ENCODE peak calls at places on chromosomes 2 and 18, in five cellular contexts. M is left ventricle myocardium inferior; V is activated effector memory CD4-positive, alpha-beta T cell treated with anti-CD3 and anti-CD28 coated beads, Interleukin-2, amount 50 U/mL, for 16 hours; J is activated CD8-positive, alpha-beta T cell treated with anti-CD3 and anti-CD28 coated beads for 36 hours; B is NAMALWA. N is an unnamed sample.
A peak's percentile ranks its signal among the peaks of the same experiment; 100 is the strongest.

GRCh38 chr2:118169359-118170005 is 81.2 kb downstream of the INSIG2 start:
- DNase-seq in V (peak; percentile 66), B (no peak), M (peak; percentile 44), J (peak; percentile 47), N (no peak)

GRCh38 chr18:55907352-55908045 is 319.5 kb upstream of the TCF4 start:
- DNase-seq in J (no peak), V (no peak), M (peak; percentile 29), B (peak; percentile 11), N (no peak)

GRCh38 chr2:86372641-86373502 is 35.4 kb upstream of the REEP1 start:
- DNase-seq in M (no peak), B (peak; percentile 39), J (no peak), V (no peak), N (no peak)

GRCh38 chr18:10055125-10055750 is 141.4 kb downstream of the VAPA start:
- DNase-seq in J (no peak), M (no peak), B (no peak), V (no peak), N (no peak)

GRCh38 chr2:215612770-215613169 is 176.9 kb upstream of the FN1 start:
- DNase-seq in B (no peak), V (no peak), J (no peak), M (no peak), N (no peak)

GRCh38 chr2:177545143-177545542 is 152.6 kb downstream of the AGPS start:
- DNase-seq in B (no peak), M (no peak), J (no peak), V (no peak), N (no peak)

GRCh38 chr2:127422631-127423475 is 4.6 kb downstream of the PROC start:
- DNase-seq in B (peak; percentile 54), V (no peak), J (peak; percentile 31), M (no peak), N (no peak)

GRCh38 chr2:15700610-15701325 is 109.1 kb downstream of the DDX1 start:
- DNase-seq in J (no peak), M (no peak), V (no peak), B (no peak), N (no peak)

GRCh38 chr2:239445771-239446524 is 45.1 kb upstream of the HDAC4 start:
- DNase-seq in J (no peak), M (no peak), B (no peak), V (no peak), N (no peak)

GRCh38 chr18:59783138-59783537 is 85.9 kb upstream of the CCBE1 start:
- DNase-seq in J (peak; percentile 47), B (peak; percentile 65), M (no peak), V (no peak), N (no peak)

GRCh38 chr2:219483451-219484342 is 15.0 kb upstream of the GMPPA start:
- DNase-seq in M (no peak), V (no peak), B (no peak), J (no peak), N (no peak)

GRCh38 chr2:132910432-132910831 is 240.4 kb upstream of the LYPD1 start:
- DNase-seq in J (no peak), B (no peak), M (no peak), V (no peak), N (no peak)

GRCh38 chr2:28583899-28584553 is 88.2 kb downstream of the PLB1 start:
- DNase-seq in V (peak; percentile 89), J (peak; percentile 88), M (peak; percentile 82), B (no peak), N (peak; percentile 90)

GRCh38 chr2:180776924-180777323 is 203.5 kb upstream of the UBE2E3 start:
- DNase-seq in V (no peak), B (no peak), J (no peak), M (no peak), N (no peak)

GRCh38 chr2:40213616-40214015 is 238.3 kb downstream of the SLC8A1 start:
- DNase-seq in M (no peak), B (no peak), V (no peak), J (no peak), N (no peak)

GRCh38 chr18:49161627-49162026 is 210.9 kb upstream of the SMAD7 start:
- DNase-seq in B (no peak), J (peak; percentile 71), M (no peak), V (no peak), N (no peak)

GRCh38 chr2:97730245-97730644 is 16.9 kb downstream of the ZAP70 start:
- DNase-seq in B (no peak), V (no peak), J (no peak), M (no peak), N (no peak)

GRCh38 chr18:63040788-63041410 is 278.7 kb downstream of the BCL2 start:
- DNase-seq in M (no peak), J (peak; percentile 15), B (no peak), V (no peak), N (no peak)

GRCh38 chr2:240358821-240359342 is 76.6 kb upstream of the GPC1 start:
- DNase-seq in M (no peak), B (no peak), J (no peak), V (no peak), N (peak; percentile 28)

GRCh38 chr2:85795331-85796045 is 41.7 kb downstream of the ATOH8 start:
- DNase-seq in B (no peak), M (no peak), V (peak; percentile 44), J (no peak), N (peak; percentile 78)

GRCh38 chr18:79519751-79520472 is 124.2 kb downstream of the NFATC1 start:
- DNase-seq in J (peak; percentile 85), B (no peak), M (no peak), V (peak; percentile 78), N (peak; percentile 70)

GRCh38 chr18:58580078-58580477 is 48.8 kb downstream of the ALPK2 start:
- DNase-seq in B (no peak), J (no peak), V (no peak), M (no peak), N (no peak)

GRCh38 chr2:8076453-8077284 is 605.2 kb upstream of the ID2 start:
- DNase-seq in B (no peak), V (no peak), J (no peak), M (no peak), N (no peak)

GRCh38 chr2:25201265-25201664 is 32.9 kb upstream of the POMC start:
- DNase-seq in J (peak; percentile 18), V (no peak), B (peak; percentile 35), M (no peak), N (peak; percentile 23)